ENCODE peak calls at places on chromosomes 13 and 19, in eight cellular contexts. J, D, F, X, M, S, P and A are unnamed samples. For H3K4me1, the result is how much of the 10 kb centered on the place peaks cover.

GRCh38 chr13:112169941-112170822 is 103.2 kb downstream of the SOX1 start:
- DNase-seq in J (no peak), D (no peak), F (no peak), X (no peak), M (no peak), S (no peak), P (no peak), A (no peak)

GRCh38 chr19:10749435-10750384 is 31.8 kb downstream of the DNM2 start:
- DNase-seq in J (no peak), D (no peak), F (no peak), X (no peak), M (no peak), S (no peak), P (no peak), A (peak)

GRCh38 chr19:36528921-36529518 is 949 bp upstream of the ZNF260 start:
- DNase-seq in J (no peak), D (peak), F (no peak), X (no peak), M (no peak), S (peak), P (peak), A (no peak)

GRCh38 chr19:39398297-39398864 is 7.2 kb downstream of the MED29 start:
- DNase-seq in J (no peak), D (peak), F (peak), X (peak), M (peak), S (no peak), P (no peak), A (peak)

GRCh38 chr13:20825476-20825875 is 51.7 kb upstream of the EEF1AKMT1 start:
- DNase-seq in J (no peak), D (no peak), F (no peak), X (no peak), M (no peak), S (no peak), P (no peak), A (no peak)

GRCh38 chr13:101309014-101309619 is 107.2 kb downstream of the NALCN start:
- DNase-seq in J (no peak), D (no peak), F (no peak), X (no peak), M (no peak), S (no peak), P (no peak), A (no peak)

GRCh38 chr13:94227255-94227879 is 252.1 kb downstream of the DCT start:
- DNase-seq in J (no peak), D (no peak), F (no peak), X (no peak), M (no peak), S (no peak), P (no peak), A (no peak)

GRCh38 chr19:10516671-10517286 is 468 bp downstream of the S1PR5 start:
- DNase-seq in J (no peak), D (no peak), F (no peak), X (no peak), M (no peak), S (no peak), P (no peak), A (no peak)

GRCh38 chr13:46160474-46161066 is 21.4 kb downstream of the LCP1 start:
- DNase-seq in J (no peak), D (peak), F (no peak), X (no peak), M (peak), S (peak), P (no peak), A (no peak)

GRCh38 chr19:2722541-2723344 is 1.6 kb upstream of the DIRAS1 start:
- DNase-seq in J (peak), D (peak), F (peak), X (no peak), M (no peak), S (peak), P (no peak), A (peak)

GRCh38 chr13:111661052-111661451 is 340.6 kb downstream of the TEX29 start:
- DNase-seq in J (no peak), D (no peak), F (no peak), X (peak), M (no peak), S (no peak), P (no peak), A (no peak)

DNA sequence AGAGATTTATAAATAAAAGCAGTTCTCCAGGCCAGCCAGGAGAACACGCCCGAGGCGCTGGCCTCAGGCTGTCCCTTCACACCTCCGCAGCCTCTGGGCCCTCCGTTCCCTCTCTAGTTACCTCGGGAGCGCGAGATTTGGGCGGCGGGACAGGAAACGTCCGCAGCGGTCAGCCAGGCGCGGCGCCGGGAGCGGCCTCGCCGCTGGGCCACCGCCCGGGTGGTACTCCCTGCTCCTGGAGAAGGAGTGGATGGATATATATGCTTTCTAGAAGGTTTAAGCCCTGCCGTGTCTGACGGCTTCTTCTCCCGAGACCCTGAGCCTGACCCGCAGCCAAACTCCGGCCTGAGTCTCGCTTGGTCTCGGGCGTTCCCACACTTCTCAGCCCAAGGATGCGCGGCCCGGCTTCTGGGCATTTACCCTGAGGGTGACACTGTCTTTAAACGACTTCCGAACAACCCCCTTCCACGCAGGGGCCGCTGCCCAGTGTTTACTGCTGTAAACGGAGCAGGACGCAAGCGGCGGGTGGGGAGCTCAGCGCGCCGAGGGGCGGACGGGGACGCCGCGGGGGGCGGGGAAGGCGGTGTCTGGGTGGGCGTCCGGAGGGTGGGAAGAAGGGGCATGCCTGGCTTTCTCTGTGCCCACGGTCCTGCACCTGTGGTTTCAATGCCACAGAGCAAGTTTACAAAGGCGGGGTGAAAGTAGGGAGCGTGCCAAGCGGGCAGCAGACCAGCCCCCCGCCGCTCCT is 2.0 kb upstream of the ZIC2 start:
- DNase-seq in J (no peak), D (peak), F (no peak), X (no peak), M (no peak), S (peak), P (no peak), A (peak)
- H3K4me3 ChIP-seq in J (peak), D (peak), F (peak), X (no peak), M (peak), S (peak), P (no peak), A (peak)

DNA sequence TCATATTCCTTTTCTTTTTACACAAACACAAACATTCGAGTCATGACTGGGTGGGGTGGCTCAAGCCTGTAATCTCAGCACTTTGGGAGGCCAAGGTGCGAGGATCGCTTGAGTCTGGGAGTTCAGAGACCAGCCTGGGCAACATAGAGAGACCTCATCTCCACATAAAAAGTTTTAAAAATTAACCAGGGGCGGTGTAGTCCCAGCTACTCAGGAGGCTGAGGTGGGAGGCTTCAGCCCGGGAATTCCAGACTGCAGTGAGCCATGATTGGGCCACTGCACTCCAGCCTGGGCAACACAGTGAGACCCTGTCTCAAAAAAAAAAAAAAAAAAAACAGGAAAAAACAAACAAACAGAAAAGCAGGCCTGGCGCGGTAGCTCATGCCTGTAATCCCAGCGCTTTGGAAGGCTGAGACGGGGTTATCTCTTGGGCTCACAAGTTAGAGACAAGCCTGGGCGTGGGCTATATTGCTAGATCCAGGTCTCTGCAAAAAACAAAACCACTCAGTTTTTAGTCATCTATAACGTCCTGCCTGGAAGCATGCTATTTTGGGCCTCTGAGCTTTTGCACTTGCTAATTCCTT is 572 bp upstream of the BAX start:
- DNase-seq in J (no peak), D (no peak), F (no peak), X (no peak), M (no peak), S (no peak), P (no peak), A (no peak)
- TF ChIP-seq POLR2AphosphoS5 in J (no peak), D (no peak), F (no peak), X (no peak), M (no peak), S (no peak), P (no peak), A (no peak)

GRCh38 chr19:5079410-5079774 is 110.5 kb downstream of the KDM4B start:
- DNase-seq in J (no peak), D (no peak), F (no peak), X (no peak), M (no peak), S (no peak), P (no peak), A (no peak)
- H3K4me1 ChIP-seq in J (under half), D (under half), F (under half), X (under half), M (under half), S (under half), P (under half), A (under half)

GRCh38 chr19:8146877-8147575 is 2.4 kb downstream of the FBN3 start:
- DNase-seq in J (no peak), D (no peak), F (no peak), X (no peak), M (no peak), S (peak), P (no peak), A (no peak)

GRCh38 chr19:8147579-8147978 is 1.8 kb downstream of the FBN3 start:
- DNase-seq in J (no peak), D (no peak), F (no peak), X (no peak), M (no peak), S (no peak), P (no peak), A (no peak)

GRCh38 chr19:8149261-8150094 is at the start of gene FBN3:
- DNase-seq in J (no peak), D (no peak), F (no peak), X (no peak), M (no peak), S (peak), P (no peak), A (no peak)

GRCh38 chr19:8148088-8148409 is 1.3 kb downstream of the FBN3 start:
- DNase-seq in J (no peak), D (no peak), F (no peak), X (no peak), M (no peak), S (no peak), P (no peak), A (no peak)

DNA sequence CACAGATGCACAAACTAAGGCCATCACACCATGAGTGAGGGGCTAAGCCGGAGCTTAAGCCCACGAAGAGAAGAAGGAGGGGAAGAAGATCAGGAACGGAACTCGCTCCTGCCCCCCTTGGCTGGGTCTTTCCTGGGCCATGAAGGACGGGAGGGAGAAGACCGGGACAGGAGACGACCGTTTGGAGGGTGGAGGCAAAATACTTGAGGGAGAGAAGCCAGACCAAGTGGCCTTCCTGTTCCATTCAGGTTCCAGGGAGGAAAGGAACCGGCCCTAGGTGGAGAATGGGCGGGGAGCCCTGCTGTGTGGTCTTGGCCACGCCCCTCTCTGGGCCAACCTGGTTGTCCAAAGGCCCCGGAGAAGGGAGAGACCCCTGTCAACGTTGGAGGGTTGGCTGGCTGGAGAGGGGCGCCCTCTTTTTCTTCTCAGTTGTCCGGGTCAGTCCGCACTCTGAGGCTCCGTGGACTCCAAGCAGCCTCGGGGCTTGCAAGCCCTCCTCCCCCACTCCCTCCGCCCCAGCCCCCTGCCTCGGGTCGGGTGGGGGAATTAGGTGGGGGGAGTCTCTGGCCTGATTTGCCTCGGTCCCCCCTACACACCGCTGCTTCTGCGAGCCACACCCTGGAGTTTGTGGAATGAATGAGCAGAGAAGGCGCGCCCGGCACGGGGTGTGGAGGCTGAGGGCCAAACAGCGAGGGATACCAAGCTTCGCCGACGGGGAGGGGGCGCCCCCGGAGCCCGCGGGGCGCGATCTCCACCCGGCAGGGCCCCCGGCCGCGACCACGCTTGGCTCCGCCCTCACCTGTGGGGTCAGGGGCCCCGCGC is 771 bp downstream of the FBN3 start:
- DNase-seq in J (no peak), D (peak), F (no peak), X (no peak), M (peak), S (peak), P (no peak), A (no peak)
- H3K4me3 ChIP-seq in J (peak), D (no peak), F (no peak), X (peak), M (peak), S (no peak), P (no peak), A (peak)